ENCODE peak calls at places on chromosome 14, in four cellular contexts. T is HuH-7, P is astrocyte of the cerebellum, K is AG09309. Q is an unnamed sample.

GRCh38 chr14:21071225-21072041 is 1.3 kb downstream of the ARHGEF40 start:
- DNase-seq in T (peak; percentile 77), P (peak; percentile 83), K (peak; percentile 78), Q (peak; percentile 64)

GRCh38 chr14:63952933-63953437 is 100.2 kb downstream of the SYNE2 start:
- DNase-seq in T (no peak), P (no peak), K (peak; percentile 10), Q (no peak)

GRCh38 chr14:89473569-89473968 is 56.5 kb upstream of the FOXN3 start:
- DNase-seq in T (no peak), P (no peak), K (no peak), Q (no peak)

GRCh38 chr14:24332094-24332983 is 2.5 kb downstream of the ADCY4 start:
- DNase-seq in T (peak; percentile 98), P (no peak), K (no peak), Q (peak; percentile 72)

GRCh38 chr14:42110167-42110566 is 503.5 kb downstream of the LRFN5 start:
- DNase-seq in T (peak; percentile 6), P (peak; percentile 12), K (peak; percentile 32), Q (peak; percentile 56)

GRCh38 chr14:70391493-70392391 is 25.1 kb downstream of the SYNJ2BP start:
- DNase-seq in T (peak; percentile 30), P (no peak), K (no peak), Q (no peak)

GRCh38 chr14:33848706-33849454 is 102.0 kb downstream of the EGLN3 start:
- DNase-seq in T (peak; percentile 51), P (peak; percentile 31), K (no peak), Q (peak; percentile 71)

GRCh38 chr14:84544486-84544885 is 985.5 kb upstream of the FLRT2 start:
- DNase-seq in T (no peak), P (no peak), K (no peak), Q (no peak)

GRCh38 chr14:92389598-92390126 is 66.7 kb downstream of the SLC24A4 start:
- DNase-seq in T (no peak), P (no peak), K (no peak), Q (no peak)

GRCh38 chr14:21248739-21249411 is 20.4 kb downstream of the HNRNPC start:
- DNase-seq in T (no peak), P (no peak), K (no peak), Q (no peak)

GRCh38 chr14:39974036-39974435 is 541.8 kb upstream of the FBXO33 start:
- DNase-seq in T (no peak), P (no peak), K (no peak), Q (no peak)

GRCh38 chr14:61253064-61253753 is 27.9 kb downstream of the TMEM30B start:
- DNase-seq in T (no peak), P (no peak), K (no peak), Q (no peak)

Q was measured in MCF 10A.